ENCODE peak calls at places on chromosome 7, in four cellular contexts. A is spleen, W is A549, F is uterus. N is an unnamed sample.
A peak's percentile ranks its signal among the peaks of the same experiment; 100 is the strongest.

GRCh38 chr7:102469351-102469971 is 4.7 kb downstream of the LRWD1 start:
- DNase-seq in A (peak; percentile 74), F (no peak), W (no peak), N (no peak)

GRCh38 chr7:55437375-55437774 is 72.2 kb downstream of the LANCL2 start:
- DNase-seq in W (no peak), F (no peak), A (no peak), N (no peak)

GRCh38 chr7:135976312-135977019 is 693 bp downstream of the MTPN start:
- DNase-seq in W (peak; percentile 27), F (no peak), A (peak; percentile 76), N (no peak)

GRCh38 chr7:133863362-133864061 is 263.6 kb upstream of the LRGUK start:
- DNase-seq in A (no peak), F (no peak), W (no peak), N (no peak)

GRCh38 chr7:73622909-73623797 is 1.2 kb downstream of the MLXIPL start:
- DNase-seq in W (no peak), F (peak; percentile 37), A (no peak), N (no peak)

GRCh38 chr7:104040666-104041065 is 51.2 kb upstream of the RELN start:
- DNase-seq in W (no peak), F (no peak), A (no peak), N (no peak)

GRCh38 chr7:99380032-99380822 is 5.7 kb downstream of the ARPC1B start:
- DNase-seq in F (no peak), W (no peak), A (peak; percentile 86), N (no peak)

GRCh38 chr7:9264395-9264794 is 831.0 kb downstream of the NXPH1 start:
- DNase-seq in A (no peak), F (no peak), W (no peak), N (no peak)

GRCh38 chr7:19210883-19211282 is 65.7 kb upstream of the FERD3L start:
- DNase-seq in A (no peak), F (no peak), W (no peak), N (no peak)

GRCh38 chr7:102236592-102237287 is 49.9 kb upstream of the SH2B2 start:
- DNase-seq in W (peak; percentile 87), A (peak; percentile 81), F (peak; percentile 64), N (no peak)

GRCh38 chr7:74272305-74273038 is 16.7 kb upstream of the CLIP2 start:
- DNase-seq in W (no peak), F (peak; percentile 65), A (peak; percentile 90), N (peak; percentile 43)

GRCh38 chr7:5143106-5143505 is 46.9 kb upstream of the WIPI2 start:
- DNase-seq in A (no peak), W (no peak), F (no peak), N (no peak)

GRCh38 chr7:2237109-2237602 is 4.4 kb upstream of the MAD1L1 start:
- DNase-seq in A (peak; percentile 90), W (no peak), F (no peak), N (no peak)

GRCh38 chr7:124077546-124077945 is 44.7 kb upstream of the TMEM229A start:
- DNase-seq in W (no peak), F (no peak), A (no peak), N (no peak)

GRCh38 chr7:54782829-54783228 is 23.8 kb upstream of the SEC61G start:
- DNase-seq in W (no peak), F (no peak), A (no peak), N (no peak)

GRCh38 chr7:94182721-94183120 is 178.6 kb upstream of the BET1 start:
- DNase-seq in A (no peak), W (no peak), F (no peak), N (no peak)

GRCh38 chr7:34277016-34277800 is 371.9 kb downstream of the BMPER start:
- DNase-seq in F (no peak), W (no peak), A (no peak), N (no peak)

GRCh38 chr7:121072826-121073225 is 84.3 kb downstream of the CPED1 start:
- DNase-seq in W (no peak), F (no peak), A (no peak), N (no peak)

GRCh38 chr7:128827248-128827958 is 2.8 kb upstream of the FLNC start:
- DNase-seq in F (no peak), W (no peak), A (no peak), N (no peak)

GRCh38 chr7:27162930-27163775 is 2.2 kb downstream of the HOXA9 start:
- DNase-seq in F (no peak), W (no peak), A (no peak), N (no peak)

GRCh38 chr7:81624650-81625310 is 145.1 kb downstream of the HGF start:
- DNase-seq in A (no peak), F (no peak), W (no peak), N (no peak)

GRCh38 chr7:116836911-116837310 is 25.5 kb upstream of the CAPZA2 start:
- DNase-seq in A (no peak), W (peak; percentile 29), F (no peak), N (no peak)

GRCh38 chr7:11748884-11749283 is 83.1 kb downstream of the THSD7A start:
- DNase-seq in F (no peak), A (no peak), W (no peak), N (no peak)

GRCh38 chr7:25949672-25950487 is 202.1 kb upstream of the NFE2L3 start:
- DNase-seq in F (no peak), A (no peak), W (no peak), N (no peak)

GRCh38 chr7:109009636-109010035 is 440.0 kb downstream of the DNAJB9 start:
- DNase-seq in A (no peak), W (no peak), F (no peak), N (no peak)

GRCh38 chr7:27788438-27788837 is 48.5 kb downstream of the TAX1BP1 start:
- DNase-seq in A (no peak), F (no peak), W (no peak), N (no peak)

GRCh38 chr7:23383225-23383624 is 84.1 kb downstream of the MALSU1 start:
- DNase-seq in W (no peak), F (no peak), A (no peak), N (no peak)

GRCh38 chr7:101162551-101163280 is 2.7 kb downstream of the VGF start:
- DNase-seq in A (peak; percentile 83), F (no peak), W (no peak), N (no peak)

GRCh38 chr7:117669818-117670217 is 190.0 kb downstream of the CFTR start:
- DNase-seq in A (no peak), F (no peak), W (no peak), N (no peak)

GRCh38 chr7:122487131-122487530 is 182.6 kb upstream of the FEZF1 start:
- DNase-seq in F (no peak), A (no peak), W (no peak), N (no peak)

GRCh38 chr7:130367088-130367755 is 13.1 kb upstream of the CPA1 start:
- DNase-seq in F (no peak), W (no peak), A (peak; percentile 41), N (no peak)

GRCh38 chr7:31023877-31024276 is 28.2 kb upstream of the ADCYAP1R1 start:
- DNase-seq in F (no peak), A (peak; percentile 2), W (no peak), N (no peak)

GRCh38 chr7:32515890-32516550 is 20.7 kb downstream of the AVL9 start:
- DNase-seq in W (no peak), F (no peak), A (no peak), N (no peak)
- H3K9me3 ChIP-seq in W (peaks cover 39% of the 10 kb centered on the region), F (no peaks in the 10 kb centered on the region), A (no peaks in the 10 kb centered on the region), N (no peaks in the 10 kb centered on the region)

GRCh38 chr7:68629-69028 is 123.7 kb upstream of the FAM20C start:
- DNase-seq in W (no peak), F (no peak), A (peak; percentile 54), N (no peak)
- TF ChIP-seq CTCF in W (no peak), F (no peak), A (no peak), N (no peak)

DNA sequence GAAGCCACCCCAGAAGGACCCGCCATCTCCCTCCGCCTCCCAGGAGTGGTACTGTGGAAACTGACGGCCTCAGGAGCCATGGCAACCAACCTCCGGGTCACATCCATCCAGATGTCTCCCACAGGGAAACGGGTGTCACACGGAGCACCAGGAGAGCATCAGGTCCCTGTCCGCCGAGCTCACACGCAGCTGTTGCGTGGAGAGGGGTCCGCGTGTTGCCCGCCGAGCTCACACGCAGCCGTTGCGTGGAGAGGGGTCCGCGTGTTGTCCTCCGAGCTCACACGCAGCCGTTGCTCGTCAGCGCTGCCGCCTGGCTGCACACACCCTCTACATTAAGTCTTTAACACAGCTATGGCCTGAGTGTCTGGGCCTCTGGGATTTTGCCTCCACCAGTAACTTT is 311.1 kb upstream of the SHH start:
- DNase-seq in W (no peak), F (no peak), A (no peak), N (no peak)
- H3K9me3 ChIP-seq in W (no peaks in the 10 kb centered on the region), F (no peaks in the 10 kb centered on the region), A (no peaks in the 10 kb centered on the region), N (no peaks in the 10 kb centered on the region)

DNA sequence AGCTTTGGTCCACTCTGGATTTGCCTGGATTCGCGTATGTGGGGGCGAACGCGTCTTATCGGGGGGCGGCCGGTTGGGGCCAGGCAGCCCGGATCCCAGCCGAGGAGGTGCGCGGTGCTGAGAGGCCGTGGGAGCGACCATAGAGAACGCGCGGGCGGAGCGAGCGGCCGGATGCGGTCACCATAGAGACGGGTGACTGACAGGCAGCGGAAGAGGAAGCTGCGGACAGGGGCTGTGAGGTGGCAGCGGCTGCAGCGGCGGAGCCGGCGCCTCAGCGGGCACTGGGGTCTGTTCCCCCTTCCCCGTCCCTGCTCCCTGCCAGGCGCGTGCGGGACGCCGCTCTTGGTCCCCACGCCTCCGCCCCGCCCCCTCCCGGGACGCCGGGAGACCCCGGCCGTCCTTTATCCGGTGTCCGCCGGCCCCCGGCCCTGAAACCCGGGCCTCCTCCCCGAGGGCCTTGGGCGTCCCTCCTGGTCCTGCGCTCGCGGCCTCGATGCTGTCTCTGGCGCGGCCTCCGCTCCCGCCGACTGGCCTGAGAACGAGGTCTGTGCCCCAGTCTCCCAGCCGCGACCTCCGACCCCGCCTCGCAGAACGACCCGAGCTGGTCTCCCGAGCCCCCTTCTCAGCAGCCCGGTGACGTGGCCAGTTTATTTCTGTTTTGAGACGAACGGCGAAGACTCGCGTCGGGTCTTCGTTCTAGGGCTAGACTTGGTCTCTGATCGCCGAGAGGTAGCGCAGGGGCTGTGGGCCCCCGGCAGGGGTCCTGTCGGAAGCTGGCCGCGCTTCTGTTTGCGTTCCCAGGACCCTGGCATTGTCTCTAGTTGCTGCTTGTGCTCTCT is at the start of gene CHPF2:
- DNase-seq in F (peak; percentile 91), W (peak; percentile 98), A (peak; percentile 99), N (peak; percentile 77)
- TF ChIP-seq CTCF in F (no peak), W (no peak), A (no peak), N (no peak)

GRCh38 chr7:64875258-64875657 is 27.8 kb upstream of the ZNF273 start:
- DNase-seq in A (no peak), F (no peak), W (no peak), N (no peak)
- H3K9me3 ChIP-seq in A (no peaks in the 10 kb centered on the region), F (no peaks in the 10 kb centered on the region), W (peaks cover 21% of the 10 kb centered on the region), N (no peaks in the 10 kb centered on the region)

DNA sequence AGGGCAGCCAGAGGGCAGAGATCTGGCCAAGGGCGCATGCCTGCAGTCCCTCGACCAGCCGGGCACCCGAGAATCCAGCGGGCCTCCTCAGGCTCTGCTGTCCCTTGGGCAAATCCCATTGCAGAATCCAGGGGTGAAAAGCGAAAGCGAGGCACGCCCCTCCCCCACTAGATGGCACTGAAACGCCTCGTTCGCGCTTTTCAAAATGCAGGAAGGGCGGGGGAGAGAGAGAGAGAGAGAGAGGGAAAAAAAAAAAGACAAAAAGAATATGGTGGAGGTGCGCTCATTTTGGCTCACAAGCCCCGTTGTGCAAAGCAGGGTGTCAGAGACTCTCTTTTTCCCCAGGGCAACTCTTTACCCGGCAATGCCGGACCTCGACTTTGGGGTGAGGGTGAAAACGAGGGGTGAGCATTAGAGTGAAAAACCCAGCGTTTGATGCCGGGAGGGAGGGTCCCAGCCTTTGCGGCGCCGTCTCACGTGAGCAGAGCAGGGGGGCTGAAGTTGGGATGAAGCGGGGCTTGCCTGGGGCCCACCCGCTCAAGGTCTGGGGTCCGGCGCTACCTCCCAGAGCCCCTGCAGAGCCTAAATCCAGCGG is 2.5 kb upstream of the TMEM178B start:
- DNase-seq in A (no peak), W (peak; percentile 23), F (peak; percentile 23), N (no peak)
- TF ChIP-seq CTCF in A (no peak), W (peak; percentile 13), F (no peak), N (no peak)